ENCODE peak calls at places on chromosomes 4 and X, in seven cellular contexts. One of them, this sample, is unnamed.
A peak's percentile ranks its signal among the peaks of the same experiment; 100 is the strongest.

GRCh38 chrX:71302461-71303213 is 1.1 kb downstream of the ITGB1BP2 start:
- DNase-seq in endothelial cell of umbilical vein: peak; percentile 37
- DNase-seq in tibial artery: no peak
- DNase-seq in uterus: no peak
- DNase-seq in pancreas: no peak
- DNase-seq in psoas muscle: no peak
- DNase-seq in kidney: no peak
- DNase-seq in this sample: no peak

GRCh38 chr4:153466637-153467153 is 535 bp downstream of the TMEM131L start:
- DNase-seq in endothelial cell of umbilical vein: no peak
- DNase-seq in tibial artery: no peak
- DNase-seq in uterus: peak; percentile 24
- DNase-seq in pancreas: peak; percentile 43
- DNase-seq in psoas muscle: peak; percentile 54
- DNase-seq in kidney: peak; percentile 80
- DNase-seq in this sample: no peak

GRCh38 chrX:22922961-22923360 is 76.8 kb upstream of the DDX53 start:
- DNase-seq in endothelial cell of umbilical vein: no peak
- DNase-seq in tibial artery: no peak
- DNase-seq in uterus: no peak
- DNase-seq in pancreas: no peak
- DNase-seq in psoas muscle: no peak
- DNase-seq in kidney: no peak
- DNase-seq in this sample: peak; percentile 88

GRCh38 chr4:141636771-141637460 is 533 bp downstream of the IL15 start:
- DNase-seq in endothelial cell of umbilical vein: peak; percentile 74
- DNase-seq in tibial artery: peak; percentile 69
- DNase-seq in uterus: peak; percentile 26
- DNase-seq in pancreas: peak; percentile 51
- DNase-seq in psoas muscle: peak; percentile 72
- DNase-seq in kidney: peak; percentile 80
- DNase-seq in this sample: peak; percentile 67

GRCh38 chr4:117965608-117966007 is 68.7 kb upstream of the NDST3 start:
- DNase-seq in endothelial cell of umbilical vein: no peak
- DNase-seq in tibial artery: no peak
- DNase-seq in uterus: no peak
- DNase-seq in pancreas: no peak
- DNase-seq in psoas muscle: no peak
- DNase-seq in kidney: no peak
- DNase-seq in this sample: no peak

GRCh38 chrX:69139516-69139915 is 25.7 kb downstream of the PJA1 start:
- DNase-seq in endothelial cell of umbilical vein: no peak
- DNase-seq in tibial artery: no peak
- DNase-seq in uterus: no peak
- DNase-seq in pancreas: no peak
- DNase-seq in psoas muscle: no peak
- DNase-seq in kidney: peak; percentile 46
- DNase-seq in this sample: peak; percentile 55

GRCh38 chr4:189177130-189177529 is 763.5 kb upstream of the FRG1 start:
- DNase-seq in endothelial cell of umbilical vein: no peak
- DNase-seq in tibial artery: no peak
- DNase-seq in uterus: no peak
- DNase-seq in pancreas: no peak
- DNase-seq in psoas muscle: no peak
- DNase-seq in kidney: no peak
- DNase-seq in this sample: no peak

GRCh38 chr4:13700196-13701140 is 72.9 kb upstream of the BOD1L1 start:
- DNase-seq in endothelial cell of umbilical vein: no peak
- DNase-seq in tibial artery: no peak
- DNase-seq in uterus: no peak
- DNase-seq in pancreas: no peak
- DNase-seq in psoas muscle: no peak
- DNase-seq in kidney: no peak
- DNase-seq in this sample: peak; percentile 86

GRCh38 chr4:40283968-40284367 is 51.2 kb upstream of the CHRNA9 start:
- DNase-seq in endothelial cell of umbilical vein: no peak
- DNase-seq in tibial artery: no peak
- DNase-seq in uterus: no peak
- DNase-seq in pancreas: no peak
- DNase-seq in psoas muscle: no peak
- DNase-seq in kidney: no peak
- DNase-seq in this sample: peak; percentile 92

GRCh38 chr4:85747871-85748491 is 273.0 kb downstream of the ARHGAP24 start:
- DNase-seq in endothelial cell of umbilical vein: peak; percentile 76
- DNase-seq in tibial artery: no peak
- DNase-seq in uterus: no peak
- DNase-seq in pancreas: no peak
- DNase-seq in psoas muscle: no peak
- DNase-seq in kidney: no peak
- DNase-seq in this sample: peak; percentile 93

GRCh38 chr4:73740353-73740778 is at the start of gene CXCL8:
- DNase-seq in endothelial cell of umbilical vein: peak; percentile 94
- DNase-seq in tibial artery: peak; percentile 70
- DNase-seq in uterus: no peak
- DNase-seq in pancreas: peak; percentile 56
- DNase-seq in psoas muscle: no peak
- DNase-seq in kidney: no peak
- DNase-seq in this sample: peak; percentile 93

GRCh38 chrX:56600141-56600540 is 36.7 kb downstream of the UBQLN2 start:
- DNase-seq in endothelial cell of umbilical vein: peak; percentile 15
- DNase-seq in tibial artery: no peak
- DNase-seq in uterus: no peak
- DNase-seq in pancreas: no peak
- DNase-seq in psoas muscle: no peak
- DNase-seq in kidney: no peak
- DNase-seq in this sample: peak; percentile 5

GRCh38 chr4:99149620-99150019 is 5.5 kb upstream of the ADH4 start:
- DNase-seq in endothelial cell of umbilical vein: no peak
- DNase-seq in tibial artery: no peak
- DNase-seq in uterus: no peak
- DNase-seq in pancreas: no peak
- DNase-seq in psoas muscle: no peak
- DNase-seq in kidney: no peak
- DNase-seq in this sample: no peak

GRCh38 chr4:45693746-45694145 is 430.1 kb downstream of the GABRG1 start:
- DNase-seq in endothelial cell of umbilical vein: no peak
- DNase-seq in tibial artery: no peak
- DNase-seq in uterus: no peak
- DNase-seq in pancreas: no peak
- DNase-seq in psoas muscle: no peak
- DNase-seq in kidney: no peak
- DNase-seq in this sample: no peak

GRCh38 chr4:24160358-24160757 is 270.5 kb upstream of the PPARGC1A start:
- DNase-seq in endothelial cell of umbilical vein: no peak
- DNase-seq in tibial artery: no peak
- DNase-seq in uterus: no peak
- DNase-seq in pancreas: no peak
- DNase-seq in psoas muscle: no peak
- DNase-seq in kidney: no peak
- DNase-seq in this sample: peak; percentile 36

GRCh38 chr4:33837043-33837442 is 2407.3 kb downstream of the ARAP2 start:
- DNase-seq in endothelial cell of umbilical vein: peak; percentile 4
- DNase-seq in tibial artery: no peak
- DNase-seq in uterus: no peak
- DNase-seq in pancreas: no peak
- DNase-seq in psoas muscle: no peak
- DNase-seq in kidney: no peak
- DNase-seq in this sample: peak; percentile 91

GRCh38 chr4:183256756-183257385 is 63.2 kb downstream of the CLDN22 start:
- DNase-seq in endothelial cell of umbilical vein: peak; percentile 45
- DNase-seq in tibial artery: peak; percentile 70
- DNase-seq in uterus: peak; percentile 47
- DNase-seq in pancreas: peak; percentile 49
- DNase-seq in psoas muscle: peak; percentile 69
- DNase-seq in kidney: peak; percentile 70
- DNase-seq in this sample: peak; percentile 37

GRCh38 chr4:123366144-123366748 is 30.3 kb upstream of the SPRY1 start:
- DNase-seq in endothelial cell of umbilical vein: no peak
- DNase-seq in tibial artery: no peak
- DNase-seq in uterus: no peak
- DNase-seq in pancreas: no peak
- DNase-seq in psoas muscle: no peak
- DNase-seq in kidney: no peak
- DNase-seq in this sample: no peak

GRCh38 chrX:44012484-44013096 is 39.4 kb upstream of the NDP start:
- DNase-seq in endothelial cell of umbilical vein: peak; percentile 69
- DNase-seq in tibial artery: peak; percentile 66
- DNase-seq in uterus: no peak
- DNase-seq in pancreas: no peak
- DNase-seq in psoas muscle: peak; percentile 49
- DNase-seq in kidney: no peak
- DNase-seq in this sample: peak; percentile 65

GRCh38 chr4:44086753-44087152 is 361.9 kb downstream of the KCTD8 start:
- DNase-seq in endothelial cell of umbilical vein: no peak
- DNase-seq in tibial artery: no peak
- DNase-seq in uterus: no peak
- DNase-seq in pancreas: no peak
- DNase-seq in psoas muscle: no peak
- DNase-seq in kidney: no peak
- DNase-seq in this sample: no peak
- H3K36me3 ChIP-seq in endothelial cell of umbilical vein: no peaks in the 10 kb centered on the region
- H3K36me3 ChIP-seq in tibial artery: no peaks in the 10 kb centered on the region
- H3K36me3 ChIP-seq in uterus: no peaks in the 10 kb centered on the region
- H3K36me3 ChIP-seq in pancreas: no peaks in the 10 kb centered on the region
- H3K36me3 ChIP-seq in psoas muscle: no peaks in the 10 kb centered on the region
- H3K36me3 ChIP-seq in kidney: no peaks in the 10 kb centered on the region
- H3K36me3 ChIP-seq in this sample: no peaks in the 10 kb centered on the region

GRCh38 chr4:22553560-22553959 is 37.7 kb upstream of the ADGRA3 start:
- DNase-seq in endothelial cell of umbilical vein: no peak
- DNase-seq in tibial artery: no peak
- DNase-seq in uterus: no peak
- DNase-seq in pancreas: no peak
- DNase-seq in psoas muscle: no peak
- DNase-seq in kidney: no peak
- DNase-seq in this sample: no peak

GRCh38 chr4:22556411-22556969 is 40.6 kb upstream of the ADGRA3 start:
- DNase-seq in endothelial cell of umbilical vein: no peak
- DNase-seq in tibial artery: no peak
- DNase-seq in uterus: no peak
- DNase-seq in pancreas: no peak
- DNase-seq in psoas muscle: no peak
- DNase-seq in kidney: no peak
- DNase-seq in this sample: no peak

GRCh38 chr4:22551550-22551949 is 35.7 kb upstream of the ADGRA3 start:
- DNase-seq in endothelial cell of umbilical vein: no peak
- DNase-seq in tibial artery: no peak
- DNase-seq in uterus: no peak
- DNase-seq in pancreas: no peak
- DNase-seq in psoas muscle: no peak
- DNase-seq in kidney: no peak
- DNase-seq in this sample: no peak

GRCh38 chr4:22554670-22555069 is 38.8 kb upstream of the ADGRA3 start:
- DNase-seq in endothelial cell of umbilical vein: no peak
- DNase-seq in tibial artery: no peak
- DNase-seq in uterus: no peak
- DNase-seq in pancreas: no peak
- DNase-seq in psoas muscle: no peak
- DNase-seq in kidney: no peak
- DNase-seq in this sample: no peak

DNA sequence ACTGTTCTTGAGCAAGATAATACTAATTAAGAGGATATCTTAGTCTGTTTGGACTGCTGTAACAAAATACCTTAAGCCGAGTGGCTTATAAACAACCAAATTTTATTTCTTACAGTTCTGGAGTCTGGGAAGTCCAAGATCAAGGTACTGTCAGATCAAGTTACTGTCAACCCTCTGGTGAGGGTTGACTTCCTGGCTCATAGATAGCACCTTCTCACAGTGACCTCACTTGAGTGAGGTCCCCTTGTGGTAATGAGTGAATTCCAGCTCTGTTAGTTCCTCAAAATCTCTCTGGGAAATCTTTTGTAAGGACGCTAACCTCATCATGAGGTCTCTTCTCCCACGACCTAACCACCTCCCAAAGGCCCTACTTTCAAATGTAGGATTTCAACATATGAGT is 36.9 kb upstream of the ADGRA3 start:
- DNase-seq in endothelial cell of umbilical vein: no peak
- DNase-seq in tibial artery: no peak
- DNase-seq in uterus: no peak
- DNase-seq in pancreas: no peak
- DNase-seq in psoas muscle: no peak
- DNase-seq in kidney: no peak
- DNase-seq in this sample: peak; percentile 11
- TF ChIP-seq CTCF in endothelial cell of umbilical vein: no peak
- TF ChIP-seq CTCF in tibial artery: no peak
- TF ChIP-seq CTCF in uterus: no peak
- TF ChIP-seq CTCF in pancreas: no peak
- TF ChIP-seq CTCF in psoas muscle: no peak
- TF ChIP-seq CTCF in kidney: no peak
- TF ChIP-seq CTCF in this sample: no peak

DNA sequence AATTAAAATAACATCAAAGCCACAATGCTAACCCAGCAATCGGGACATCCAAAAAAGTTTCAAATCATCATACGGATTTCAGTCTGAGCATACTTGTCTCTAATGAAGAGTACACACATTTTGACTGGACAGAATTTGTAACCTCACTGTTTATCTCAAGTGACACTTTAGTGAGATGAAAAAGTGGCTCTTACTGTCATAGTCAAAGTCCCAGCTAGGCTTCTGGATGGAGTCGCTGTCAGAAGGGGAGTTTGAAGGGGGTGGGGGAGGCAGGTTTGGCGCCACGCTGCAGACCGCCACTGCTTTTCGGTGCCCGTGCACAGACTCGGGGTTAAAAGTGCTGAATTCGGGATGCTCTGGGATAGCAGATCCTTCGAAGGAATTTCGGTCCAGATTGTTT is 41.0 kb upstream of the MTNR1A start:
- DNase-seq in endothelial cell of umbilical vein: no peak
- DNase-seq in tibial artery: no peak
- DNase-seq in uterus: no peak
- DNase-seq in pancreas: no peak
- DNase-seq in psoas muscle: no peak
- DNase-seq in kidney: no peak
- DNase-seq in this sample: no peak
- H3K36me3 ChIP-seq in endothelial cell of umbilical vein: no peaks in the 10 kb centered on the region
- H3K36me3 ChIP-seq in tibial artery: peaks cover 80% of the 10 kb centered on the region
- H3K36me3 ChIP-seq in uterus: no peaks in the 10 kb centered on the region
- H3K36me3 ChIP-seq in pancreas: peaks cover 71% of the 10 kb centered on the region
- H3K36me3 ChIP-seq in psoas muscle: no peaks in the 10 kb centered on the region
- H3K36me3 ChIP-seq in kidney: peaks cover 47% of the 10 kb centered on the region
- H3K36me3 ChIP-seq in this sample: peaks cover 23% of the 10 kb centered on the region

DNA sequence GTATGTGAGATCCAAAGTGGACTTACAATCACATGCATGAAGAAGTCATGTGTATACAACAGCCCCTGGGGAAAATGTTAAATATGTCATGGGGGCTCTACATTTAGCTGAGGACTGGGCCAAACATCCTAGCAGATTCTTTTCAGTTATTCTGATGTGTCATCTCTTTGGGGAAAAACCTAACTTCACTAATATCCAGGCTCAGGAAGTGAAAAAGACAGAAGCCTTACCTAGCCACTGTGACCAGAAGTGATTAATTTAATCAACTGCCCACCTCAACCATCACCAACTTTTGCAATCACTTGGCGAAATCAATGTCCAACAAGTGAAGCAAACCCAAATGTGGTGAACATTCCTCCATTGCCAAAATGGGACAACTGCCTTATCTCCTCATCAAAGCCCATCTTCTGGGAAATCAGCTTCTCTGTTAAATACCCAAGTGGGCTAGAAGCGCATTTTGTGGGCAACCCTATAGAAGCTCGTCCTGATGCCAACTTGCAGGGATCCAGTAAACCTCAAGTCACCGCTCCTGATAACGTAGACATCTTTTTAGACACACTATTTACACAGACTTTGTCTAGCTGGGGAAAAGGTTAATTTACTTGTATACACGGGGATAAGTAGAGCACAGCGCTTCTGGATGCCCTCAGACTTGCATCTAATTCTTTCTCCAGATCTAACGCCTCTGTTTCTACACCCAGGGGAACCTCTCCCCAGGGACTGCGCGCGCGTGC is 1.4 kb upstream of the HHIP start:
- DNase-seq in endothelial cell of umbilical vein: peak; percentile 59
- DNase-seq in tibial artery: no peak
- DNase-seq in uterus: no peak
- DNase-seq in pancreas: no peak
- DNase-seq in psoas muscle: no peak
- DNase-seq in kidney: no peak
- DNase-seq in this sample: no peak
- TF ChIP-seq CTCF in endothelial cell of umbilical vein: no peak
- TF ChIP-seq CTCF in tibial artery: no peak
- TF ChIP-seq CTCF in uterus: no peak
- TF ChIP-seq CTCF in pancreas: no peak
- TF ChIP-seq CTCF in psoas muscle: no peak
- TF ChIP-seq CTCF in kidney: no peak
- TF ChIP-seq CTCF in this sample: no peak

This sample was measured in fibroblast of lung.